ENCODE peak calls at places on chromosomes 2 and 18, in five cellular contexts. C is mammary epithelial cell, A is tibial artery, F is kidney epithelial cell, Q is GM23248. Y is an unnamed sample. For H3K36me3, the result is how much of the 10 kb centered on the place peaks cover.

GRCh38 chr2:197108758-197109157 is 182.3 kb upstream of the PGAP1 start:
- DNase-seq in C (no peak), A (peak), F (no peak), Q (peak), Y (no peak)

GRCh38 chr2:31151501-31151900 is 13.3 kb upstream of the GALNT14 start:
- DNase-seq in C (no peak), A (no peak), F (no peak), Q (peak), Y (no peak)

GRCh38 chr18:59621027-59621426 is 76.2 kb downstream of the CCBE1 start:
- DNase-seq in C (peak), A (no peak), F (no peak), Q (peak), Y (peak)

GRCh38 chr2:158756331-158756730 is 38.8 kb upstream of the DAPL1 start:
- DNase-seq in C (no peak), A (no peak), F (no peak), Q (peak), Y (no peak)

GRCh38 chr2:151946856-151947523 is 118.8 kb upstream of the ARL5A start:
- DNase-seq in C (no peak), A (peak), F (no peak), Q (peak), Y (no peak)

GRCh38 chr2:96318723-96319122 is 6.4 kb upstream of the ITPRIPL1 start:
- DNase-seq in C (no peak), A (no peak), F (no peak), Q (no peak), Y (no peak)

GRCh38 chr2:20012282-20013060 is at the start of gene MATN3:
- DNase-seq in C (no peak), A (no peak), F (no peak), Q (peak), Y (peak)

GRCh38 chr2:36697424-36698066 is 1.0 kb downstream of the VIT start:
- DNase-seq in C (no peak), A (no peak), F (no peak), Q (no peak), Y (no peak)

GRCh38 chr2:86675104-86675503 is 45.0 kb upstream of the RMND5A start:
- DNase-seq in C (no peak), A (no peak), F (no peak), Q (no peak), Y (no peak)

GRCh38 chr2:46410273-46411244 is 68.8 kb upstream of the TMEM247 start:
- DNase-seq in C (no peak), A (no peak), F (no peak), Q (no peak), Y (no peak)

GRCh38 chr2:96264086-96264485 is 1.7 kb downstream of the TMEM127 start:
- DNase-seq in C (no peak), A (no peak), F (no peak), Q (no peak), Y (no peak)

GRCh38 chr2:11539317-11540147 is 5.7 kb downstream of the GREB1 start:
- DNase-seq in C (peak), A (no peak), F (no peak), Q (no peak), Y (no peak)

GRCh38 chr2:234451852-234452625 is 44.8 kb downstream of the ARL4C start:
- DNase-seq in C (peak), A (no peak), F (peak), Q (peak), Y (peak)

GRCh38 chr2:113178891-113179290 is 5.1 kb downstream of the PSD4 start:
- DNase-seq in C (no peak), A (no peak), F (no peak), Q (no peak), Y (no peak)

GRCh38 chr2:220504890-220505564 is 877.6 kb downstream of the SLC4A3 start:
- DNase-seq in C (peak), A (no peak), F (peak), Q (peak), Y (peak)

GRCh38 chr2:20668470-20668869 is 1.5 kb downstream of the GDF7 start:
- DNase-seq in C (no peak), A (no peak), F (no peak), Q (no peak), Y (no peak)

GRCh38 chr18:44828080-44828479 is 147.4 kb downstream of the SETBP1 start:
- DNase-seq in C (peak), A (no peak), F (no peak), Q (no peak), Y (no peak)

GRCh38 chr18:12426924-12427323 is 19.2 kb downstream of the PRELID3A start:
- DNase-seq in C (no peak), A (no peak), F (no peak), Q (no peak), Y (no peak)

GRCh38 chr2:202249521-202249850 is 11.1 kb upstream of the SUMO1 start:
- DNase-seq in C (peak), A (no peak), F (no peak), Q (peak), Y (peak)

GRCh38 chr2:113818382-113818951 is 62.0 kb upstream of the SLC35F5 start:
- DNase-seq in C (peak), A (no peak), F (peak), Q (peak), Y (peak)

GRCh38 chr2:82139979-82140611 is 1835.5 kb upstream of the LRRTM1 start:
- DNase-seq in C (peak), A (no peak), F (peak), Q (no peak), Y (peak)

GRCh38 chr2:226995625-226996041 is 159.8 kb downstream of the RHBDD1 start:
- DNase-seq in C (peak), A (no peak), F (peak), Q (peak), Y (no peak)

GRCh38 chr2:41400057-41400665 is 647.7 kb upstream of the PKDCC start:
- DNase-seq in C (no peak), A (no peak), F (no peak), Q (peak), Y (no peak)
- H3K36me3 ChIP-seq in C (under half), A (under half), F (under half), Q (under half), Y (under half)

DNA sequence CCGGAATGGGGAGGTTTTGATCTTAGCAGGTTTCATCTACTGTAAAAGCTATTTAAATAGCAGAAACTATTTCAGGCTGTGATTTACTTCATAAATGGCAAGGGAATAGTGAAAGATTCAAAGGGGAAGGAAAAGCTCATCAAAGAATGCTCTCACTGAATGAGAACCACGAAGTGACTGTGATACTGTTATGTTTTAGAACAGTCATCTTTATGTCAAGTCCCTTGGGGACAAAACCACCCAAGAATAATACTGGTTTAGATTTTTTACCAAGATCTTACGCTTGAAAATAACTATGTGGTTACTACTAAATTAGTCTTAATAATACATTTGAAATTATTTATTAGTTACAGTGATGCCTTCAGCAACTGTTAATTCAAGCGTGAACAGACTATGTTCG is 28.1 kb downstream of the FARSB start:
- DNase-seq in C (no peak), A (no peak), F (no peak), Q (no peak), Y (no peak)
- H3K36me3 ChIP-seq in C (half or more), A (half or more), F (under half), Q (half or more), Y (half or more)

DNA sequence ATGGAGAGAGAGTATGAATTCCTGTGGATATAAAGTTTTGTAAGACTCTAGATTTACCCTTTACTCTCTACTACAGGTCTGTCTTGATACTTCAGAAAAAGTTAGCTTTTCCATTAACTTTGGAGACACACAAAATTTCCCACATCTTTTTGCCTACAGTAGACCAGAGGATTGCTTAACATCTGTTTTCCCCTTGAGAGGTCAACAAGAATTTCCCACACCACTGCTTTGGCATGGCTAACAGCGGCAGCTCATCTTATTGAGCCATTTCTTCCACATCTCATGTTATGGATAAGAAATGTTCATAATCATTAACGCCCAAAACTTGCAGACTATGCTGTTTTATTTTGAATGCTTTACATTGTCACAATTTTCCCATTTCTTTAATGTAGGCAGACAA is 273.6 kb upstream of the RGPD4 start:
- DNase-seq in C (no peak), A (no peak), F (no peak), Q (no peak), Y (no peak)
- H3K36me3 ChIP-seq in C (under half), A (under half), F (under half), Q (under half), Y (under half)

GRCh38 chr18:2680216-2680792 is 24.8 kb downstream of the SMCHD1 start:
- DNase-seq in C (no peak), A (no peak), F (no peak), Q (no peak), Y (no peak)
- H3K36me3 ChIP-seq in C (under half), A (under half), F (under half), Q (under half), Y (under half)

GRCh38 chr2:1639086-1639858 is 105.0 kb downstream of the PXDN start:
- DNase-seq in C (no peak), A (no peak), F (no peak), Q (no peak), Y (no peak)
- H3K36me3 ChIP-seq in C (under half), A (half or more), F (under half), Q (under half), Y (under half)